ENCODE peak calls at places on chromosomes 11 and 22, in seven cellular contexts. H, W, M, R, I, V and Q are unnamed samples.

GRCh38 chr11:17273668-17274321 is 2.7 kb upstream of the NUCB2 start:
- DNase-seq in M (no peak), I (no peak), H (no peak), R (no peak), V (no peak), W (no peak), Q (no peak)

GRCh38 chr22:49331223-49331815 is 496.4 kb downstream of the BRD1 start:
- DNase-seq in H (peak), I (no peak), R (no peak), M (no peak), V (no peak), W (no peak), Q (no peak)

GRCh38 chr11:94117871-94118270 is 10.8 kb upstream of the PANX1 start:
- DNase-seq in R (no peak), H (no peak), W (no peak), I (no peak), M (no peak), V (no peak), Q (no peak)

GRCh38 chr11:66015094-66015881 is 3.5 kb downstream of the CST6 start:
- DNase-seq in V (no peak), W (no peak), R (peak), M (no peak), H (no peak), I (no peak), Q (no peak)

GRCh38 chr22:49826603-49827306 is 918 bp downstream of the BRD1 start:
- DNase-seq in I (peak), M (peak), V (no peak), W (peak), R (no peak), H (peak), Q (peak)

GRCh38 chr11:126817523-126818450 is 182.8 kb downstream of the KIRREL3 start:
- DNase-seq in V (no peak), H (no peak), M (no peak), I (no peak), W (no peak), R (no peak), Q (no peak)

GRCh38 chr11:877565-877964 is 33.0 kb downstream of the CHID1 start:
- DNase-seq in H (no peak), I (peak), W (peak), V (no peak), R (no peak), M (no peak), Q (no peak)

GRCh38 chr11:35725880-35726279 is 63.3 kb downstream of the TRIM44 start:
- DNase-seq in H (no peak), I (no peak), R (peak), W (no peak), V (no peak), M (peak), Q (no peak)

GRCh38 chr22:25774575-25775026 is 32.6 kb downstream of the MYO18B start:
- DNase-seq in W (peak), R (no peak), V (no peak), H (no peak), I (peak), M (no peak), Q (peak)

GRCh38 chr11:94800394-94800793 is 32.2 kb downstream of the AMOTL1 start:
- DNase-seq in W (no peak), V (peak), M (peak), R (no peak), H (no peak), I (no peak), Q (no peak)

GRCh38 chr11:82703796-82704195 is 29.9 kb downstream of the FAM181B start:
- DNase-seq in I (no peak), W (no peak), V (no peak), R (no peak), H (no peak), M (no peak), Q (no peak)

GRCh38 chr11:120500414-120500936 is 11.1 kb upstream of the GRIK4 start:
- DNase-seq in M (no peak), W (peak), I (no peak), V (peak), R (no peak), H (no peak), Q (no peak)

GRCh38 chr11:35073691-35074382 is 65.1 kb upstream of the CD44 start:
- DNase-seq in W (no peak), R (no peak), V (no peak), I (no peak), H (no peak), M (no peak), Q (no peak)

GRCh38 chr11:126318642-126319373 is 14.9 kb downstream of the DCPS start:
- DNase-seq in W (no peak), M (no peak), V (peak), H (peak), I (peak), R (peak), Q (no peak)

GRCh38 chr22:46824348-46824909 is 62.0 kb downstream of the TBC1D22A start:
- DNase-seq in I (peak), V (no peak), H (peak), W (no peak), M (no peak), R (no peak), Q (no peak)

GRCh38 chr11:24271798-24272197 is 225.1 kb upstream of the LUZP2 start:
- DNase-seq in M (no peak), V (no peak), R (no peak), I (peak), H (no peak), W (no peak), Q (no peak)

GRCh38 chr22:33302549-33302948 is 244.4 kb upstream of the SYN3 start:
- DNase-seq in W (no peak), R (no peak), I (no peak), M (no peak), H (no peak), V (no peak), Q (no peak)

GRCh38 chr11:38582151-38582550 is 1984.1 kb upstream of the RAG2 start:
- DNase-seq in M (no peak), R (peak), I (no peak), H (no peak), V (peak), W (no peak), Q (no peak)

GRCh38 chr11:71929491-71929890 is 645 bp downstream of the RNF121 start:
- DNase-seq in V (no peak), I (no peak), R (no peak), W (no peak), H (no peak), M (no peak), Q (no peak)

GRCh38 chr22:29519996-29520395 is 33.6 kb downstream of the THOC5 start:
- DNase-seq in H (no peak), V (no peak), M (no peak), I (no peak), R (no peak), W (no peak), Q (no peak)

GRCh38 chr22:41564563-41564962 is 3.8 kb downstream of the CSDC2 start:
- DNase-seq in I (no peak), W (no peak), R (no peak), V (no peak), M (peak), H (no peak), Q (no peak)

GRCh38 chr11:84091212-84091986 is 805.2 kb upstream of the CCDC90B start:
- DNase-seq in V (no peak), I (no peak), R (no peak), W (no peak), H (no peak), M (no peak), Q (no peak)

GRCh38 chr11:13786688-13787087 is 118.2 kb downstream of the FAR1 start:
- DNase-seq in H (no peak), R (no peak), W (no peak), M (no peak), I (no peak), V (no peak), Q (no peak)

GRCh38 chr22:50456466-50457234 is 18.2 kb downstream of the SBF1 start:
- DNase-seq in V (no peak), H (no peak), R (no peak), W (peak), I (peak), M (no peak), Q (no peak)

GRCh38 chr11:105078283-105078682 is 33.1 kb upstream of the CARD16 start:
- DNase-seq in V (no peak), I (no peak), R (no peak), M (no peak), H (no peak), W (no peak), Q (no peak)

GRCh38 chr11:67272327-67273259 is 6.3 kb downstream of the GRK2 start:
- DNase-seq in V (no peak), M (no peak), I (no peak), H (peak), R (no peak), W (no peak), Q (peak)

GRCh38 chr11:130162733-130163132 is 3.2 kb downstream of the ST14 start:
- DNase-seq in R (no peak), W (no peak), H (no peak), I (no peak), V (no peak), M (no peak), Q (no peak)

GRCh38 chr11:13260196-13260962 is 17.2 kb upstream of the BMAL1 start:
- DNase-seq in R (no peak), H (no peak), I (no peak), M (no peak), W (no peak), V (no peak), Q (no peak)

GRCh38 chr11:1536065-1536843 is 35.8 kb downstream of the DUSP8 start:
- DNase-seq in R (no peak), W (no peak), M (no peak), I (no peak), H (no peak), V (no peak), Q (peak)

GRCh38 chr22:31923166-31923565 is 21.2 kb upstream of the YWHAH start:
- DNase-seq in H (no peak), W (no peak), I (no peak), V (no peak), M (peak), R (no peak), Q (no peak)

GRCh38 chr11:105372214-105372613 is 232.6 kb upstream of the CARD18 start:
- DNase-seq in M (no peak), V (no peak), R (no peak), W (no peak), I (no peak), H (no peak), Q (no peak)

GRCh38 chr22:38824587-38824986 is 19.2 kb downstream of the NPTXR start:
- DNase-seq in R (peak), V (no peak), I (no peak), W (peak), M (peak), H (no peak), Q (no peak)

DNA sequence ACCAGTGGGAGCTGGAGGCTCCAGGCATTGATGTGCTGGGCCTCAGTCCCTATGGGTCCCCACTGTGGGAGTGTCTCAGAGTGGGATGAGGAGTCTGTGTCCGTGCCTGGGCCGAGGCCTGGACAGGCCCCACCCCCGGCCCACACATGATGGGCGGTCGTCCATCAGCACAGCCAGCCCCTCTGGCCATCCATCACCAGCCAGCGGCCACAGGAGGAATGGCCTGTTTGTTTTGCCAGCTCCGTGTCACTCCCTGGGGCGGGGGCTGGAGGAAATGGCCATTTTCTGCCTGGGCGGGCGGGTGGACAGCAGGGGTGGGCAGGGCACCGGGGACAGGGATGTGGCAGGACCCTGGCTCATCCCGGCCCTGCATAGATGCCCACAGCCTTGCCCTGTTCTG is 13.0 kb upstream of the TBX1 start:
- DNase-seq in V (no peak), R (no peak), H (no peak), M (no peak), W (no peak), I (no peak), Q (no peak)
- TF ChIP-seq CTCF in V (no peak), R (no peak), H (no peak), M (no peak), W (no peak), I (no peak), Q (no peak)

GRCh38 chr22:43272301-43272700 is 70.9 kb downstream of the SCUBE1 start:
- DNase-seq in M (no peak), H (no peak), W (no peak), V (no peak), R (no peak), I (no peak), Q (no peak)

GRCh38 chr22:43268261-43268660 is 74.9 kb downstream of the SCUBE1 start:
- DNase-seq in V (no peak), H (no peak), M (no peak), R (no peak), I (peak), W (no peak), Q (no peak)

GRCh38 chr22:43269325-43270040 is 73.7 kb downstream of the SCUBE1 start:
- DNase-seq in V (no peak), I (no peak), W (peak), R (no peak), M (no peak), H (no peak), Q (no peak)

GRCh38 chr22:43270949-43271348 is 72.2 kb downstream of the SCUBE1 start:
- DNase-seq in R (no peak), V (no peak), W (no peak), H (no peak), M (no peak), I (no peak), Q (no peak)

DNA sequence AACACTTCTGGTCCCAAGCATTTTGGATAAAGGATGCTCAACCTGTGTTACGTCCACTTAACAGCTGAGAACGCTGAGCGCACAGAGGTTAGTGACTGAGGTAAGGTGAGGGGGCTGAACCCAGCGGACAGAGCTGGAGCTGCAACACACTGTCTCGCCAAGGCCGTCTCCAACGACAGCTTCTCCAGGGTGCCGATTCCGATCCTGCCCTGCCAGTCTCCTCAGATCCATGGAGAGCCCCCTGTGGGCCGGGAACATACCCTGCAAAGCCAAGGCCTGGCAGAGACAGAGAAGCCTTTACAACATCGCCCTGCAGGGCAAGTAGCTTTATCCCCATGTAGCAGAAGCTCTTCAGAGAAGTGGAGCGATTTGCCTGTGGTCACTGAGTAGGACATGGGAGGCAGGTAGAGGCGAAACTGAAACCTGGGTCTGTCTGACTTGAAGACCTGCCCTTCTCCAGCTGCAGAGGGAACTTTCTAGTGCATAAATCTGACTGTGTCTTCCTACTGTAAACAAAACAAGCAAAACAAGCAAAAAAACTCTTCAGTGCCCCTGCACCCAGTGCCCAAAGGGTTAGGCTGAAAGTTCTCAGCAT is 72.8 kb downstream of the SCUBE1 start:
- DNase-seq in H (no peak), I (no peak), M (no peak), W (peak), V (no peak), R (no peak), Q (no peak)
- TF ChIP-seq CTCF in H (no peak), I (no peak), M (no peak), W (peak), V (peak), R (peak), Q (no peak)

GRCh38 chr11:61832207-61832606 is 4.1 kb downstream of the FADS2 start:
- DNase-seq in H (no peak), W (no peak), I (no peak), R (no peak), M (no peak), V (no peak), Q (no peak)

GRCh38 chr11:61828629-61829407 is 718 bp downstream of the FADS2 start:
- DNase-seq in H (peak), I (peak), R (peak), M (peak), V (no peak), W (peak), Q (peak)

GRCh38 chr11:61829806-61830205 is 1.7 kb downstream of the FADS2 start:
- DNase-seq in H (no peak), I (no peak), R (no peak), W (no peak), M (no peak), V (no peak), Q (no peak)

GRCh38 chr11:61828379-61828628 is 204 bp downstream of the FADS2 start:
- DNase-seq in W (no peak), I (no peak), V (no peak), H (no peak), R (no peak), M (no peak), Q (no peak)

DNA sequence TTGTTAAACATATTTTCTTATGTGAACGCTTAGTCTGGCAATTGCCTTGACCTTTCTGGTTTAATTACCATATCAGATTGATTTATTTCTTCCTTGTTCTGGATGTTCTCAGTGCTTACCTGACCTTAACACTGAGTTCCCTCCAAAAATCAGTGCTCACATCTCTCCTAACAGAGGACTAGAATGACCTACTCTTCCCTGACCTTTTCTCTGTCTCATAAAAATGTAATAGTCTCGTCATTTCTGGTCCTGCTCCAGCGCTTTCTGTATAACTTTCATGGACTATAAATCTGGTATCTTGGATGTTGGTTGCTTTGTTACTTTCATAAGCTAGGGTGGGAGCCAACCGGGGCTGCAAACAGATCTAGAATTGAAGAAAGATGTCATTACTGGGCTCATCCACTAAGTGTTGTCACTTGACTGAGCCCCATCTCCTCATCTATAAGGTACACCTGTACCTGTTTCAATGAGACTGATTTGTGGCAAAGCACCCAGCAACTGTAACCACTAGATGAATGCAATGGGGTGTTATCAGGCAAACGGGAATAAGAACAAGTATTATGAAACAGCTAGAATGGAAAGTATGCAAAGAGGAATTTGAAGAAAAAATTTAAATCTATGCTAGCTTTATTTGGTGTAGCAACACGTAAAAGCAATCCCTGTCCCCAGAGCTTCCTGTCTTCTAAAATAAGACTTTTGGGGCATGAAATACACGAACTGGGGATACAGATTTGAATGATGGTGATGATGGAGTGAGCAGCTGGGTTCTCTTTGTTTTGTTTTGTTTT is 2.4 kb downstream of the FADS2 start:
- DNase-seq in I (no peak), W (no peak), M (no peak), H (no peak), R (no peak), V (no peak), Q (no peak)
- TF ChIP-seq CTCF in I (no peak), W (no peak), M (no peak), H (no peak), R (no peak), V (no peak), Q (no peak)

GRCh38 chr11:32884770-32885384 is 7.7 kb upstream of the QSER1 start:
- DNase-seq in I (no peak), R (no peak), W (no peak), H (no peak), M (no peak), V (no peak), Q (no peak)
- TF ChIP-seq CTCF in I (peak), R (peak), W (peak), H (no peak), M (no peak), V (peak), Q (no peak)

GRCh38 chr11:32962016-32962415 is 53.7 kb upstream of the DEPDC7 start:
- DNase-seq in M (no peak), R (no peak), H (no peak), I (no peak), V (peak), W (no peak), Q (no peak)

GRCh38 chr11:32963721-32964120 is 52.0 kb upstream of the DEPDC7 start:
- DNase-seq in M (no peak), H (no peak), W (no peak), R (peak), V (no peak), I (no peak), Q (no peak)

DNA sequence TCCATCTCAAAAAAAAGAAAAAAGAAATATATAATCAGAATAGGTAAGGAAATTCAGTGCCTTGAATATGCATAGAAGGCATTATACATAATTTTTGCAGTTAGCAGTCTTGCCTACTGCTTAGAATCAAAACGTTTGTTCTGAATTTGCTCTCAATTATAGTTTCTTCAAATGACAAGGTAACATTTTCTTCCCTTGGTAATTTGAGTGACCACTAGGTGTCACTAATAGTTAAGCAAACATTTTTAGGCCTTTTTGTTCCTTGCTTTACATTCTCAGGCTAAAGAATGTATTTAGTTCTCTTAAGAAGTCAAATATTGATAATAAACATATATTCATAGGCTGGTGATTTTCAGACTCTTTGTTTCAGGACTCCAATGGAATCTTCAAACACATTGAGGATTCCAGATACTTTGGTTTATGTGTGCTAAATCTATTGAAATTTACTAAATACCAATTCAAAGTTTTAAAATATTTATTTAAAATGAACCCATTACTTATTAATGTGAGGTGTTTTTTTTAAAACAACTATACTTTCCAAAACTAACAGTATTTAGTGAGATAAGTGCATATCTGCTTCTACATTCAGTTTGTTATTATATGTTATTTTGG is 55.0 kb upstream of the DEPDC7 start:
- DNase-seq in V (peak), I (peak), M (no peak), R (peak), W (peak), H (no peak), Q (no peak)
- TF ChIP-seq CTCF in V (peak), I (peak), M (peak), R (peak), W (peak), H (peak), Q (peak)